ENCODE peak calls at places on chromosomes 2 and 18, in eight cellular contexts. S is body of pancreas, R is ovary, A is stomach, E is uterus, H is HCT116, Z is transverse colon, U is heart left ventricle. M is an unnamed sample. For H3K36me3, the result is how much of the 10 kb centered on the place peaks cover.

GRCh38 chr2:25632396-25632795 is 41.0 kb downstream of the DTNB start:
- DNase-seq in E (no peak), U (no peak), H (no peak), R (no peak), S (no peak), A (no peak), Z (no peak), M (no peak)

GRCh38 chr18:10892801-10893595 is 256.4 kb downstream of the PIEZO2 start:
- DNase-seq in E (no peak), H (no peak), U (no peak), R (no peak), S (no peak), A (no peak), Z (no peak), M (no peak)

GRCh38 chr2:146837857-146838256 is 1007.0 kb upstream of the ACVR2A start:
- DNase-seq in H (no peak), A (no peak), S (no peak), E (no peak), R (no peak), Z (no peak), U (no peak), M (no peak)

GRCh38 chr2:216362730-216363129 is 9.6 kb downstream of the MARCHF4 start:
- DNase-seq in H (no peak), R (no peak), S (peak), U (no peak), A (no peak), Z (no peak), E (no peak), M (no peak)

GRCh38 chr2:223884399-223884798 is 47.0 kb upstream of the AP1S3 start:
- DNase-seq in Z (no peak), U (no peak), R (no peak), E (no peak), S (no peak), A (no peak), H (no peak), M (no peak)

GRCh38 chr18:65725421-65726050 is 25.3 kb upstream of the CDH7 start:
- DNase-seq in Z (peak), U (no peak), R (no peak), S (peak), E (no peak), A (no peak), H (no peak), M (peak)

GRCh38 chr18:58117685-58118403 is 73.8 kb downstream of the NEDD4L start:
- DNase-seq in U (no peak), H (peak), R (peak), E (no peak), Z (peak), S (peak), A (peak), M (peak)

GRCh38 chr2:28539095-28539494 is 43.2 kb downstream of the PLB1 start:
- DNase-seq in A (no peak), E (no peak), U (no peak), H (no peak), Z (peak), R (no peak), S (no peak), M (peak)

GRCh38 chr2:140108706-140109472 is 1328.7 kb upstream of the NXPH2 start:
- DNase-seq in S (no peak), E (no peak), U (no peak), R (no peak), Z (no peak), H (no peak), A (no peak), M (no peak)

GRCh38 chr2:88590998-88591613 is 36.2 kb downstream of the EIF2AK3 start:
- DNase-seq in E (no peak), R (no peak), U (no peak), A (no peak), Z (peak), H (peak), S (peak), M (peak)

GRCh38 chr18:23629444-23629946 is 33.2 kb downstream of the ANKRD29 start:
- DNase-seq in S (no peak), E (no peak), Z (peak), U (no peak), R (no peak), A (peak), H (no peak), M (peak)

GRCh38 chr18:66440433-66440832 is 163.5 kb downstream of the CDH19 start:
- DNase-seq in U (peak), S (no peak), H (no peak), Z (no peak), R (no peak), A (no peak), E (no peak), M (no peak)

GRCh38 chr2:64866797-64867196 is 122.4 kb upstream of the SLC1A4 start:
- DNase-seq in A (no peak), E (peak), U (no peak), R (peak), H (no peak), S (no peak), Z (peak), M (no peak)

GRCh38 chr2:219119422-219120043 is 41.1 kb downstream of the NHEJ1 start:
- DNase-seq in U (peak), Z (peak), S (peak), R (peak), A (peak), E (peak), H (peak), M (peak)

DNA sequence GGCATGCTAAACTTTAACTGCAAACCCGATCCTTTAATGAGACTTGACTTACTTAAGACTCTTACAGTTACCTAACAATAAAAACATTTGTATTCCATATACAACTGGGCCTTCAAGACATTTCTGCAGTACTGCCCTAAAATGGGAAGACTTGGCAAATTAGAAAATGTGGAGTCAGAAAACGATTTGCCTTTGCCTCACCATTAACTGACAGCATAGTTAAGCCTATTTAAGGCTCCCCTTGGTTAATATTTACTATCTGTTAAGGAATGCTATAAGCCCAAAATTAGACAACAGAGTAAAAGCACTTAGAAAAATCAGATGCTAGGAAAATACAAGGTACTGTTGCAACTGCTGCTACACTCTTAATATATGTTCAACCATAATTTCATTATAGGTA is 18.7 kb downstream of the TYW5 start:
- DNase-seq in S (no peak), H (no peak), E (no peak), R (no peak), U (no peak), Z (no peak), A (no peak), M (no peak)
- H3K36me3 ChIP-seq in S (under half), H (under half), E (under half), R (under half), U (half or more), Z (under half), A (half or more), M (under half)

DNA sequence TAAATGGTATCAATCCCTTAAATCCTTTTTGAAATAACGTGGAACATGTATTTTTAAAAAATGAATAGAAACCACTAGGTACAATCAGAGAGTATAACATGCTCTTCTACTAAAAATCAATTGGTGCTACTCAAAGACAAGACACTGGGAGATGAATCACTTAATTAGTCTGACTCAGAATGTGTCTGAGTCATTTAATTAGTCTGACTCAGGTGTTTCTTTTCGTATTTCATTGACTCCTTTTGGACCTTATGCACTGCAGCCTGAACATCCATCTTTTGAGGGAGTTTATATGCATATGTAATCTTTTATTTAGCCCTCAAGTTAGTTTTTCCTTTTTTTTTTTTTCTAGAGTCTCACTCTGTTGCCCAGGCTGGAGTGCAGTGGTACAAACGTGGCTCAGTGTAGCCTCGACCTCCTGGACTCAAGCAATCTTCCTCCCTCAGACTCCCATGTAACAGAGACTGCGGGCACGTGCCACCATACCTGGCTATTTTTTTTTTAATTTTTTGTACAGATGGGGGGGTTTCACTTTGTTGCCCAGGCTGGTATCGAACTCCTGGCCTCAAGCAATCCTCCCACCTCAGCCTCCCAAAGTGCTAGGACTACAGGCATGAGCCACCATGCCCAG is 26.5 kb downstream of the PPP4R3B start:
- DNase-seq in E (no peak), R (no peak), Z (no peak), U (no peak), H (peak), A (no peak), S (no peak), M (no peak)
- TF ChIP-seq POLR2A in E (no peak), R (no peak), Z (no peak), U (no peak), H (no peak), A (no peak), S (no peak), M (no peak)

DNA sequence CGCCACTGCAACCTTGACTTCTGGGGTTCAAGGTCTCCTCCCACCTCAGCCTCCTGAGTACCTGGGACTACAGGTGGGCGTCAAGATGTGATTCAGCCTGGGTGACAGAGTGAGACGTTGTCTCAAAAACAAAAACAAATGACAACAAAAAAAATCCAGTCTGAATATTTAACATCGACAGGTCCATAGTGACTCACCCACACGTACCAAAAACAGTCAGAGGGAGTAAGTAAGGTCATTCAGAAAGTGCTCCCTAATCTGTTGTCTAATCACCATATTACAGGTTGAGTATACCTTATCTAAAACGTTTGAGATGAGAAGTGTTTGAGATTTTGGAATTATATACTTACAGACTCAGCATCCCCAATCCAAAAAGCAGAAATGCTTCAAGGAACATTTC is 24.4 kb downstream of the SAP130 start:
- DNase-seq in E (no peak), H (no peak), R (no peak), Z (no peak), S (no peak), U (no peak), A (no peak), M (no peak)
- H3K36me3 ChIP-seq in E (under half), H (under half), R (under half), Z (half or more), S (under half), U (half or more), A (half or more), M (under half)

GRCh38 chr2:152717242-152718046 is at the start of gene PRPF40A:
- DNase-seq in R (peak), U (peak), E (peak), H (peak), S (peak), Z (peak), A (peak), M (peak)
- TF ChIP-seq POLR2A in R (peak), U (no peak), E (peak), H (peak), S (peak), Z (peak), A (peak), M (peak)

GRCh38 chr18:30160124-30160523 is 882.4 kb downstream of the DSC3 start:
- DNase-seq in H (no peak), E (no peak), S (no peak), U (no peak), R (no peak), Z (no peak), A (no peak), M (no peak)

GRCh38 chr18:30163573-30163972 is 879.0 kb downstream of the DSC3 start:
- DNase-seq in E (no peak), U (no peak), S (no peak), A (no peak), H (no peak), Z (no peak), R (no peak), M (no peak)
- H3K36me3 ChIP-seq in E (under half), U (under half), S (under half), A (under half), H (under half), Z (under half), R (under half), M (under half)

GRCh38 chr2:66435549-66435875 is 587 bp downstream of the MEIS1 start:
- DNase-seq in E (no peak), H (no peak), S (no peak), Z (no peak), U (no peak), A (no peak), R (no peak), M (no peak)

GRCh38 chr2:66434679-66435548 is at the start of gene MEIS1:
- DNase-seq in U (peak), H (no peak), R (peak), A (peak), S (peak), E (peak), Z (peak), M (peak)

GRCh38 chr2:66432801-66433694 is 1.9 kb upstream of the MEIS1 start:
- DNase-seq in U (peak), S (peak), H (no peak), Z (peak), R (peak), A (peak), E (peak), M (peak)

GRCh38 chr2:66433695-66433944 is 1.3 kb upstream of the MEIS1 start:
- DNase-seq in E (no peak), Z (no peak), R (no peak), U (no peak), A (no peak), S (no peak), H (no peak), M (no peak)

GRCh38 chr2:66433945-66434678 is 813 bp upstream of the MEIS1 start:
- DNase-seq in H (no peak), Z (peak), E (peak), U (peak), R (peak), A (peak), S (peak), M (peak)
- TF ChIP-seq POLR2A in H (no peak), Z (no peak), E (peak), U (no peak), R (peak), A (no peak), S (no peak), M (no peak)

M was measured in thyroid gland.